ENCODE peak calls at places on chromosomes 4 and X, in ten cellular contexts. V is GM19239; A is stimulated activated CD4-positive, alpha-beta T cell treated with anti-CD3 and anti-CD28 coated beads, Interleukin-12 subunit alpha, Interleukin-12 subunit beta, amount 100 ng/mL, for 48 hours; I is AG10803; S is hepatocyte; P is osteocyte; O is NCI-H1436; B is T-helper 2 cell treated with Interferon-gamma antibody and Interleukin-4, amounts not matched to agents 5 μg/mL and 100 μg/mL, for 36 hours; R is GM13976; N is GOT3. L is an unnamed sample.
A peak's percentile ranks its signal among the peaks of the same experiment; 100 is the strongest.

GRCh38 chr4:34280131-34280530 is 1964.2 kb downstream of the ARAP2 start:
- DNase-seq in I (no peak), P (no peak), V (no peak), O (no peak), A (no peak), R (no peak), N (no peak), S (no peak), B (no peak), L (no peak)

GRCh38 chr4:19402666-19403065 is 849.0 kb upstream of the SLIT2 start:
- DNase-seq in P (no peak), I (peak; percentile 43), B (no peak), V (no peak), S (no peak), O (no peak), N (no peak), A (no peak), R (no peak), L (peak; percentile 62)

GRCh38 chr4:168584321-168584771 is 87.5 kb downstream of the PALLD start:
- DNase-seq in P (no peak), O (no peak), S (no peak), V (no peak), B (no peak), N (no peak), R (no peak), A (no peak), I (peak; percentile 79), L (peak; percentile 74)

GRCh38 chr4:87087015-87087920 is 133.2 kb downstream of the KLHL8 start:
- DNase-seq in V (no peak), R (no peak), S (no peak), B (no peak), P (no peak), N (no peak), I (no peak), A (no peak), O (no peak), L (no peak)

GRCh38 chrX:16843208-16843909 is 26.8 kb downstream of the RBBP7 start:
- DNase-seq in V (no peak), R (no peak), O (no peak), P (no peak), I (no peak), N (no peak), B (no peak), A (no peak), S (no peak), L (no peak)

GRCh38 chr4:48127882-48128394 is 6.1 kb downstream of the TXK start:
- DNase-seq in S (peak; percentile 57), B (peak; percentile 83), I (peak; percentile 98), P (no peak), R (peak; percentile 66), V (peak; percentile 22), N (peak; percentile 45), A (peak; percentile 68), O (peak; percentile 19), L (peak; percentile 95)

GRCh38 chrX:97482901-97483300 is 599.2 kb downstream of the RPA4 start:
- DNase-seq in S (no peak), I (no peak), V (no peak), P (no peak), N (no peak), R (no peak), A (no peak), B (no peak), O (no peak), L (no peak)

GRCh38 chr4:99148545-99148944 is 4.4 kb upstream of the ADH4 start:
- DNase-seq in I (no peak), N (no peak), V (no peak), A (no peak), O (no peak), S (no peak), P (no peak), B (no peak), R (no peak), L (no peak)

GRCh38 chr4:106627071-106627470 is 258.5 kb upstream of the GIMD1 start:
- DNase-seq in S (no peak), V (no peak), A (no peak), O (no peak), N (no peak), I (peak; percentile 69), R (no peak), P (no peak), B (no peak), L (no peak)

GRCh38 chrX:124026529-124026928 is 65.0 kb downstream of the STAG2 start:
- DNase-seq in A (no peak), V (no peak), B (no peak), S (no peak), P (no peak), N (no peak), O (no peak), R (no peak), I (no peak), L (no peak)

GRCh38 chr4:188719794-188720193 is 580.6 kb downstream of the TRIML1 start:
- DNase-seq in O (no peak), I (no peak), R (no peak), S (no peak), P (no peak), B (no peak), N (no peak), V (no peak), A (no peak), L (no peak)

GRCh38 chrX:9379697-9380551 is 84.9 kb upstream of the TBL1X start:
- DNase-seq in A (no peak), N (no peak), B (no peak), O (no peak), R (no peak), P (no peak), V (no peak), S (peak; percentile 33), I (no peak), L (peak; percentile 55)

GRCh38 chrX:136765957-136766356 is 14.8 kb downstream of the ARHGEF6 start:
- DNase-seq in A (no peak), I (peak; percentile 27), P (no peak), N (no peak), V (no peak), B (no peak), O (no peak), R (no peak), S (no peak), L (peak; percentile 37)

GRCh38 chr4:54902976-54903375 is 222.4 kb downstream of the KDR start:
- DNase-seq in R (no peak), O (no peak), I (peak; percentile 47), N (no peak), S (no peak), V (no peak), A (no peak), B (no peak), P (no peak), L (no peak)

GRCh38 chr4:7342581-7343352 is 92.0 kb downstream of the PSAPL1 start:
- DNase-seq in P (no peak), A (no peak), R (no peak), O (no peak), I (no peak), N (no peak), B (no peak), S (no peak), V (no peak), L (no peak)

GRCh38 chrX:148193759-148194158 is 212.6 kb downstream of the FMR1NB start:
- DNase-seq in O (no peak), B (no peak), S (no peak), N (no peak), V (no peak), P (no peak), I (no peak), A (no peak), R (no peak), L (no peak)

GRCh38 chrX:112048707-112049106 is 33.9 kb downstream of the TRPC5 start:
- DNase-seq in R (no peak), O (no peak), V (no peak), A (no peak), S (peak; percentile 32), B (no peak), I (no peak), N (no peak), P (no peak), L (no peak)

GRCh38 chrX:151711154-151711553 is 4.7 kb upstream of the FATE1 start:
- DNase-seq in N (no peak), V (no peak), B (no peak), P (no peak), I (no peak), S (no peak), A (no peak), R (no peak), O (no peak), L (no peak)

GRCh38 chrX:70553516-70553915 is 108.9 kb downstream of the DLG3 start:
- DNase-seq in B (no peak), I (no peak), P (no peak), O (no peak), V (peak; percentile 0), A (no peak), S (no peak), N (no peak), R (no peak), L (no peak)

GRCh38 chr4:55173580-55173979 is 48.2 kb upstream of the KDR start:
- DNase-seq in S (no peak), A (no peak), O (no peak), B (no peak), R (no peak), N (no peak), V (no peak), P (no peak), I (peak; percentile 38), L (peak; percentile 55)

GRCh38 chrX:17697191-17697590 is 40.1 kb upstream of the SCML1 start:
- DNase-seq in I (peak; percentile 51), R (no peak), A (no peak), P (no peak), O (no peak), V (no peak), N (no peak), S (no peak), B (no peak), L (no peak)

GRCh38 chrX:13223868-13224555 is 95.8 kb downstream of the ATXN3L start:
- DNase-seq in N (no peak), P (no peak), S (peak; percentile 40), B (no peak), I (peak; percentile 87), O (no peak), V (no peak), A (no peak), R (no peak), L (peak; percentile 89)

GRCh38 chr4:111986125-111986524 is 159.1 kb upstream of the FAM241A start:
- DNase-seq in B (no peak), P (no peak), I (no peak), S (no peak), R (no peak), V (no peak), N (no peak), O (no peak), A (no peak), L (no peak)

GRCh38 chrX:147675819-147676218 is 235.9 kb upstream of the FMR1 start:
- DNase-seq in V (no peak), P (no peak), N (no peak), A (no peak), R (no peak), O (no peak), B (no peak), S (no peak), I (no peak), L (no peak)

GRCh38 chr4:148022975-148023374 is 291.1 kb downstream of the ARHGAP10 start:
- DNase-seq in A (no peak), V (no peak), B (no peak), I (no peak), S (no peak), O (no peak), N (no peak), P (no peak), R (no peak), L (no peak)

GRCh38 chrX:68719904-68720614 is 72.6 kb downstream of the STARD8 start:
- DNase-seq in N (no peak), S (no peak), R (no peak), O (no peak), P (no peak), V (no peak), I (no peak), B (no peak), A (no peak), L (no peak)

GRCh38 chrX:20515841-20516461 is 249.2 kb upstream of the RPS6KA3 start:
- DNase-seq in N (no peak), A (no peak), V (no peak), P (no peak), R (peak; percentile 24), O (no peak), S (peak; percentile 51), I (peak; percentile 82), B (peak; percentile 19), L (peak; percentile 85)

GRCh38 chr4:147770831-147771230 is 38.9 kb downstream of the ARHGAP10 start:
- DNase-seq in V (no peak), S (no peak), N (no peak), A (no peak), R (no peak), B (no peak), I (no peak), O (no peak), P (no peak), L (no peak)